ENCODE peak calls at places on chromosomes 5 and 9, in five cellular contexts. O, M, E, P and D are unnamed samples.

GRCh38 chr5:51881901-51882300 is 498.7 kb downstream of the ISL1 start:
- DNase-seq in O (no peak), M (no peak), E (no peak), P (no peak), D (no peak)

GRCh38 chr5:150931368-150931965 is 26.7 kb upstream of the ZNF300 start:
- DNase-seq in O (no peak), M (no peak), E (no peak), P (no peak), D (no peak)

GRCh38 chr5:119470851-119471451 is 18.7 kb downstream of the HSD17B4 start:
- DNase-seq in O (peak), M (peak), E (no peak), P (peak), D (no peak)

GRCh38 chr5:142304013-142304701 is 20.7 kb downstream of the SPRY4 start:
- DNase-seq in O (peak), M (peak), E (no peak), P (no peak), D (no peak)

GRCh38 chr9:34343090-34343489 is 13.7 kb downstream of the NUDT2 start:
- DNase-seq in O (no peak), M (no peak), E (no peak), P (no peak), D (no peak)

GRCh38 chr5:72106922-72107873 is at the start of gene MAP1B:
- DNase-seq in O (peak), M (peak), E (no peak), P (peak), D (no peak)

GRCh38 chr5:33588654-33589372 is 148.0 kb downstream of the TARS1 start:
- DNase-seq in O (peak), M (peak), E (no peak), P (peak), D (no peak)

GRCh38 chr5:108141676-108142075 is 240.2 kb downstream of the FBXL17 start:
- DNase-seq in O (peak), M (no peak), E (no peak), P (no peak), D (no peak)

GRCh38 chr9:133590231-133590855 is 18.8 kb downstream of the FAM163B start:
- DNase-seq in O (no peak), M (no peak), E (no peak), P (no peak), D (no peak)